ENCODE peak calls at places on chromosome 21, in six cellular contexts. Z, N, R, V, H and W are unnamed samples.

GRCh38 chr21:20537162-20537561 is 461.0 kb upstream of the NCAM2 start:
- DNase-seq in Z (no peak), N (no peak), R (no peak), V (no peak), H (no peak), W (no peak)

GRCh38 chr21:26597023-26597422 is 23.9 kb upstream of the CYYR1 start:
- DNase-seq in Z (no peak), N (no peak), R (no peak), V (no peak), H (no peak), W (no peak)

GRCh38 chr21:36873511-36873910 is 93.0 kb downstream of the HLCS start:
- DNase-seq in Z (no peak), N (no peak), R (no peak), V (no peak), H (no peak), W (no peak)

GRCh38 chr21:16678479-16678878 is 834.4 kb upstream of the CXADR start:
- DNase-seq in Z (no peak), N (no peak), R (no peak), V (no peak), H (no peak), W (no peak)

GRCh38 chr21:32844653-32845443 is 73.3 kb upstream of the PAXBP1 start:
- DNase-seq in Z (no peak), N (no peak), R (no peak), V (peak), H (no peak), W (no peak)

GRCh38 chr21:36135391-36136094 is 664 bp downstream of the CBR3 start:
- DNase-seq in Z (peak), N (peak), R (peak), V (peak), H (peak), W (peak)

GRCh38 chr21:35652872-35653271 is 407.5 kb downstream of the SETD4 start:
- DNase-seq in Z (no peak), N (no peak), R (no peak), V (no peak), H (no peak), W (no peak)

GRCh38 chr21:26093094-26093493 is 77.5 kb downstream of the APP start:
- DNase-seq in Z (no peak), N (no peak), R (no peak), V (peak), H (no peak), W (no peak)

GRCh38 chr21:16241500-16241963 is 511.8 kb downstream of the USP25 start:
- DNase-seq in Z (no peak), N (no peak), R (no peak), V (peak), H (no peak), W (no peak)

GRCh38 chr21:15788847-15789548 is 59.2 kb downstream of the USP25 start:
- DNase-seq in Z (no peak), N (no peak), R (no peak), V (peak), H (no peak), W (no peak)

GRCh38 chr21:14752006-14752909 is 206.1 kb upstream of the SAMSN1 start:
- DNase-seq in Z (no peak), N (no peak), R (no peak), V (no peak), H (no peak), W (no peak)

GRCh38 chr21:32803651-32804050 is 32.1 kb upstream of the PAXBP1 start:
- DNase-seq in Z (no peak), N (no peak), R (no peak), V (peak), H (no peak), W (no peak)

GRCh38 chr21:35095859-35096291 is 46.8 kb upstream of the RUNX1 start:
- DNase-seq in Z (no peak), N (no peak), R (no peak), V (peak), H (no peak), W (no peak)

GRCh38 chr21:17479606-17480005 is 33.2 kb upstream of the CXADR start:
- DNase-seq in Z (no peak), N (no peak), R (no peak), V (no peak), H (no peak), W (no peak)

GRCh38 chr21:24759348-24760118 is 847.7 kb downstream of the MRPL39 start:
- DNase-seq in Z (no peak), N (no peak), R (no peak), V (no peak), H (no peak), W (no peak)

GRCh38 chr21:40964691-40965090 is 117.7 kb upstream of the DSCAM start:
- DNase-seq in Z (no peak), N (no peak), R (no peak), V (no peak), H (no peak), W (no peak)

GRCh38 chr21:35206141-35207125 is 157.3 kb upstream of the RUNX1 start:
- DNase-seq in Z (no peak), N (peak), R (no peak), V (no peak), H (no peak), W (no peak)

GRCh38 chr21:14284439-14284838 is 68.5 kb downstream of the RBM11 start:
- DNase-seq in Z (no peak), N (no peak), R (no peak), V (no peak), H (no peak), W (no peak)

GRCh38 chr21:14058566-14058965 is 152.2 kb downstream of the LIPI start:
- DNase-seq in Z (peak), N (no peak), R (no peak), V (no peak), H (no peak), W (no peak)

GRCh38 chr21:40516336-40516735 is 330.6 kb downstream of the DSCAM start:
- DNase-seq in Z (no peak), N (no peak), R (peak), V (no peak), H (no peak), W (no peak)

GRCh38 chr21:32726742-32727477 is 903 bp downstream of the SYNJ1 start:
- DNase-seq in Z (no peak), N (no peak), R (peak), V (peak), H (peak), W (no peak)

GRCh38 chr21:23455676-23456075 is 2151.6 kb downstream of the MRPL39 start:
- DNase-seq in Z (no peak), N (no peak), R (no peak), V (no peak), H (no peak), W (no peak)

GRCh38 chr21:15667824-15668223 is 62.0 kb upstream of the USP25 start:
- DNase-seq in Z (no peak), N (no peak), R (no peak), V (no peak), H (no peak), W (no peak)

GRCh38 chr21:33578214-33578613 is 10.3 kb downstream of the DONSON start:
- DNase-seq in Z (no peak), N (no peak), R (no peak), V (peak), H (no peak), W (no peak)

GRCh38 chr21:17451364-17451869 is 61.4 kb upstream of the CXADR start:
- DNase-seq in Z (no peak), N (no peak), R (peak), V (peak), H (peak), W (peak)

GRCh38 chr21:34890724-34891609 is 158.1 kb downstream of the RUNX1 start:
- DNase-seq in Z (no peak), N (no peak), R (no peak), V (peak), H (no peak), W (no peak)

GRCh38 chr21:35204850-35205564 is 155.9 kb upstream of the RUNX1 start:
- DNase-seq in Z (peak), N (peak), R (no peak), V (peak), H (peak), W (no peak)

GRCh38 chr21:37257967-37258877 is 8.9 kb downstream of the VPS26C start:
- DNase-seq in Z (peak), N (peak), R (no peak), V (peak), H (peak), W (no peak)

GRCh38 chr21:14889080-14889805 is 175.6 kb downstream of the NRIP1 start:
- DNase-seq in Z (no peak), N (no peak), R (peak), V (peak), H (peak), W (no peak)

GRCh38 chr21:35284199-35284598 is 235.1 kb upstream of the RUNX1 start:
- DNase-seq in Z (peak), N (no peak), R (no peak), V (no peak), H (no peak), W (no peak)

GRCh38 chr21:16193758-16194606 is 464.2 kb downstream of the USP25 start:
- DNase-seq in Z (peak), N (peak), R (peak), V (peak), H (peak), W (no peak)

GRCh38 chr21:44049606-44050005 is 37.5 kb downstream of the TRAPPC10 start:
- DNase-seq in Z (no peak), N (no peak), R (no peak), V (peak), H (no peak), W (no peak)

GRCh38 chr21:44050276-44050675 is 38.2 kb downstream of the TRAPPC10 start:
- DNase-seq in Z (no peak), N (no peak), R (no peak), V (no peak), H (no peak), W (no peak)

GRCh38 chr21:44051462-44051941 is 39.4 kb downstream of the TRAPPC10 start:
- DNase-seq in Z (peak), N (no peak), R (no peak), V (peak), H (no peak), W (no peak)

GRCh38 chr21:44047996-44048560 is 36.0 kb downstream of the TRAPPC10 start:
- DNase-seq in Z (no peak), N (no peak), R (no peak), V (no peak), H (no peak), W (no peak)

DNA sequence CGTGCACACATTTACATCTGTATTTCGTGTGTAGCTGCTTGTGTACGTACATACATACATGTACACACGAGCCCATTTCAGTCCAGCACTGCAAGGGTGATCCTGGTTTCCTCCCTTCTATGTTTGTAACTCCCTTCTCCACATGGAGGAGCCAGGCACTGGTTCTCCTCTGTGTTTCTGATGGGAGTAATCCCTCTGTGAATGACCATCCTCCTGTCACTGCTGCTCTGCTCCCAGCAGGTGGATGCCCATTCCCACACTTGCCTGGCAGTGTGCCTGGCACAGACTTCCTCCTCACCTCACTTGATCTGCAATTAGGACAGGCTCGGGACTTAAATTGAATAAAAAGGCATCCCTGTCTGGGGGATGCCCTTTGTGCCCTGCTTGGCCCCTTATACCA is 37.1 kb downstream of the TRAPPC10 start:
- DNase-seq in Z (no peak), N (no peak), R (no peak), V (no peak), H (no peak), W (no peak)
- TF ChIP-seq CTCF in Z (no peak), N (no peak), R (no peak), V (no peak), H (no peak), W (no peak)

GRCh38 chr21:38383411-38384245 is 114.6 kb downstream of the ERG start:
- DNase-seq in Z (no peak), N (no peak), R (no peak), V (no peak), H (no peak), W (no peak)

GRCh38 chr21:38384246-38384576 is 114.1 kb downstream of the ERG start:
- DNase-seq in Z (no peak), N (no peak), R (no peak), V (no peak), H (no peak), W (no peak)

GRCh38 chr21:38379171-38379570 is 119.1 kb downstream of the ERG start:
- DNase-seq in Z (no peak), N (no peak), R (no peak), V (no peak), H (no peak), W (no peak)

GRCh38 chr21:38377165-38378093 is 120.6 kb downstream of the KCNJ15 start:
- DNase-seq in Z (no peak), N (no peak), R (no peak), V (no peak), H (no peak), W (no peak)

GRCh38 chr21:38380391-38381137 is 117.7 kb downstream of the ERG start:
- DNase-seq in Z (no peak), N (no peak), R (no peak), V (peak), H (no peak), W (no peak)
- TF ChIP-seq CTCF in Z (peak), N (no peak), R (no peak), V (peak), H (no peak), W (no peak)

GRCh38 chr21:29238052-29238966 is 60.4 kb upstream of the BACH1 start:
- DNase-seq in Z (no peak), N (no peak), R (no peak), V (peak), H (no peak), W (no peak)

GRCh38 chr21:29238967-29239289 is 59.8 kb upstream of the BACH1 start:
- DNase-seq in Z (no peak), N (no peak), R (peak), V (no peak), H (no peak), W (no peak)

GRCh38 chr21:29240136-29240535 is 58.6 kb upstream of the BACH1 start:
- DNase-seq in Z (no peak), N (no peak), R (no peak), V (no peak), H (no peak), W (no peak)

GRCh38 chr21:29235714-29236197 is 63.0 kb upstream of the BACH1 start:
- DNase-seq in Z (no peak), N (no peak), R (no peak), V (no peak), H (no peak), W (no peak)

GRCh38 chr21:29237110-29238051 is 61.3 kb upstream of the BACH1 start:
- DNase-seq in Z (no peak), N (no peak), R (no peak), V (no peak), H (no peak), W (no peak)
- TF ChIP-seq CTCF in Z (no peak), N (no peak), R (no peak), V (no peak), H (no peak), W (no peak)

GRCh38 chr21:45740491-45741357 is 97.2 kb downstream of the PCBP3 start:
- DNase-seq in Z (no peak), N (no peak), R (no peak), V (no peak), H (no peak), W (no peak)
- TF ChIP-seq CTCF in Z (no peak), N (no peak), R (no peak), V (no peak), H (no peak), W (no peak)

GRCh38 chr21:42672699-42673458 is 19.5 kb downstream of the PDE9A start:
- DNase-seq in Z (no peak), N (no peak), R (no peak), V (peak), H (no peak), W (no peak)

GRCh38 chr21:42670058-42670830 is 16.8 kb downstream of the PDE9A start:
- DNase-seq in Z (no peak), N (no peak), R (no peak), V (no peak), H (no peak), W (no peak)

GRCh38 chr21:42673633-42674328 is 20.4 kb downstream of the PDE9A start:
- DNase-seq in Z (no peak), N (no peak), R (no peak), V (no peak), H (no peak), W (no peak)

GRCh38 chr21:42670884-42671283 is 17.5 kb downstream of the PDE9A start:
- DNase-seq in Z (no peak), N (no peak), R (no peak), V (no peak), H (no peak), W (no peak)

GRCh38 chr21:42671778-42672593 is 18.6 kb downstream of the PDE9A start:
- DNase-seq in Z (no peak), N (no peak), R (no peak), V (no peak), H (no peak), W (no peak)
- TF ChIP-seq CTCF in Z (no peak), N (no peak), R (no peak), V (no peak), H (no peak), W (no peak)

DNA sequence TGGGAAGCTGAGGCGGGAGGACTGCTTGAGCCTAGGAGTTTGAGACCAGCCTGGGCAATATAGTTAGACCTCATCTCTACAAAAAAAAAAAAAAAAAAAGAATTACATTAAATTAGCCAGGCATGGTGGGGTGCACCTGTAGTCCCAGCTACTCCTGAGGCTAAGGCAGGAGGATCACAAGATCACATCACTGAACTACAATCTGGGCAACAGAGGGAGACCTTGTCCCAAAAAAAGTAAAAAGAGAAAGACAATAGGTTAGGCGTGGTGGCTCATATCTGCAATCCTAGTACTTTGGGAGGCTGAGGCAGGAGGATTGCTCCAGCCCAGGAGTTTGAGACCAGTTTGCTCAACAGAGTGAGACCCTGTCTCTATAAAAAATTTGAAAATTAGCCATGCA is 130.3 kb downstream of the TIAM1 start:
- DNase-seq in Z (no peak), N (no peak), R (no peak), V (peak), H (no peak), W (no peak)
- TF ChIP-seq CTCF in Z (no peak), N (no peak), R (no peak), V (peak), H (no peak), W (no peak)

GRCh38 chr21:39180429-39181019 is 2.7 kb downstream of the PSMG1 start:
- DNase-seq in Z (no peak), N (no peak), R (no peak), V (no peak), H (no peak), W (no peak)
- TF ChIP-seq CTCF in Z (peak), N (no peak), R (no peak), V (peak), H (no peak), W (no peak)

DNA sequence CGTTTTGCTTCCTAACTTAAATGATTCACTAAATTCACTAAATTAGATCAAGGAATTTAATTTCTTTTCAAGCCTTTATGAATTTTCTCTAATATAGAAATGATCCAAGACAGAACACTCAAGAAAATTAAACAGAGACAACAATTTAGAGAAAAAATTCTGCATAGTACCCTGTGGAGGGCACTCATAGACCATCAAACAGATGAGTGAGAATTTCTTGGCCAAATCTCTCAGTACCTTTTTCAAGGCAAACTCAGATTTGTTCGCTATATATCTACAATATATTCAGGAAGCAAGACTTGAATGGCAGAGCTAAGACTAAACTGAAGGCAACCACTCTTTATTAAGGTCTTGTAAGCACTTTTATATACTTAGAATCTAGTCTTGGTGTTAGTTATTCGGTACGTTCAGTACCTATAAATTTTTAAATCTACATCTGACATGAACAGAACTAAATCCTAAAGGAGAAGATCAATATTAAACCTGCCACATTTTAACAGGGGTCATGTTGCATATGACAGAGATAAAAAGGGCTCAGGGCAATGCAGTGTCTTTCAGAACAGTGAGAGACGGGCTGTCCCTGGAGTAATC is 118.7 kb upstream of the TMPRSS15 start:
- DNase-seq in Z (no peak), N (no peak), R (no peak), V (peak), H (no peak), W (no peak)
- TF ChIP-seq CTCF in Z (no peak), N (no peak), R (no peak), V (no peak), H (no peak), W (no peak)